ENCODE peak calls at places on chromosome 22, in eight cellular contexts. H is GM23338; I is stimulated activated CD4-positive, alpha-beta T cell treated with anti-CD3 and anti-CD28 coated beads, Interleukin-1b, Interleukin-23, amount 100 ng/mL, for 24 hours; L is T47D; S is brain microvascular endothelial cell; C is activated CD4-positive, alpha-beta T cell treated with anti-CD3 and anti-CD28 coated beads for 24 hours; O is GM06990; A is lung. F is an unnamed sample.

GRCh38 chr22:45934659-45935341 is 42.2 kb downstream of the WNT7B start:
- DNase-seq in C (no peak), O (no peak), I (no peak), L (peak; percentile 26), S (peak; percentile 67), A (peak; percentile 44), H (no peak), F (peak; percentile 89)

GRCh38 chr22:31095637-31096249 is 11.6 kb downstream of the SELENOM start:
- DNase-seq in L (no peak), I (no peak), O (no peak), A (no peak), H (no peak), C (no peak), S (no peak), F (no peak)

GRCh38 chr22:37175414-37176144 is 12.5 kb downstream of the C1QTNF6 start:
- DNase-seq in C (no peak), O (no peak), I (no peak), A (no peak), L (no peak), H (no peak), S (no peak), F (no peak)

GRCh38 chr22:33829549-33830280 is 90.6 kb downstream of the LARGE1 start:
- DNase-seq in C (no peak), S (no peak), L (no peak), O (no peak), A (no peak), I (no peak), H (peak; percentile 49), F (no peak)

GRCh38 chr22:38578505-38578904 is 8.5 kb upstream of the DMC1 start:
- DNase-seq in S (no peak), L (no peak), C (no peak), A (no peak), I (no peak), O (no peak), H (peak; percentile 30), F (no peak)

GRCh38 chr22:24423519-24424000 is 3.8 kb upstream of the ADORA2A start:
- DNase-seq in A (peak; percentile 63), S (no peak), L (peak; percentile 36), C (peak; percentile 59), I (peak; percentile 53), H (peak; percentile 70), O (peak; percentile 72), F (peak; percentile 40)

GRCh38 chr22:25069758-25070461 is 117.4 kb downstream of the KIAA1671 start:
- DNase-seq in I (no peak), O (no peak), H (peak; percentile 32), C (no peak), L (no peak), S (no peak), A (no peak), F (no peak)

GRCh38 chr22:45294030-45294429 is 9.3 kb downstream of the UPK3A start:
- DNase-seq in H (no peak), S (no peak), A (no peak), O (no peak), C (no peak), L (no peak), I (no peak), F (no peak)

GRCh38 chr22:36902143-36902911 is 11.1 kb upstream of the CSF2RB start:
- DNase-seq in S (no peak), L (no peak), H (no peak), C (no peak), I (no peak), O (no peak), A (no peak), F (no peak)

GRCh38 chr22:32746715-32747114 is 54.8 kb upstream of the TIMP3 start:
- DNase-seq in S (no peak), A (no peak), C (no peak), I (no peak), H (no peak), L (no peak), O (no peak), F (no peak)

GRCh38 chr22:46931881-46932280 is 169.4 kb downstream of the TBC1D22A start:
- DNase-seq in A (no peak), S (peak; percentile 76), C (no peak), L (no peak), O (no peak), I (no peak), H (no peak), F (no peak)

GRCh38 chr22:19043111-19044085 is 78.8 kb downstream of the DGCR2 start:
- DNase-seq in C (no peak), O (no peak), H (no peak), I (no peak), L (no peak), S (no peak), A (no peak), F (peak; percentile 9)

GRCh38 chr22:27554106-27554814 is 247.3 kb downstream of the MN1 start:
- DNase-seq in I (no peak), A (peak; percentile 33), H (no peak), C (no peak), L (no peak), O (no peak), S (no peak), F (peak; percentile 82)

GRCh38 chr22:40504285-40505249 is 132.0 kb downstream of the MRTFA start:
- DNase-seq in S (no peak), C (no peak), O (no peak), L (no peak), A (no peak), I (no peak), H (no peak), F (no peak)

GRCh38 chr22:44331881-44332714 is 19.3 kb upstream of the SHISAL1 start:
- DNase-seq in O (no peak), I (no peak), L (peak; percentile 15), C (no peak), A (no peak), H (peak; percentile 68), S (no peak), F (peak; percentile 13)

GRCh38 chr22:45242778-45243191 is 2.1 kb upstream of the KIAA0930 start:
- DNase-seq in S (no peak), C (no peak), L (peak; percentile 47), I (no peak), A (no peak), H (peak; percentile 33), O (no peak), F (peak; percentile 50)

GRCh38 chr22:39431821-39432251 is 25.0 kb upstream of the MGAT3 start:
- DNase-seq in S (peak; percentile 57), O (no peak), L (no peak), I (no peak), A (no peak), C (no peak), H (no peak), F (peak; percentile 67)

GRCh38 chr22:32836286-32836859 is 34.9 kb downstream of the TIMP3 start:
- DNase-seq in O (no peak), A (no peak), S (no peak), H (peak; percentile 68), I (no peak), L (peak; percentile 26), C (no peak), F (peak; percentile 35)

GRCh38 chr22:36327922-36328551 is 59.7 kb downstream of the MYH9 start:
- DNase-seq in I (no peak), S (no peak), L (peak; percentile 41), H (no peak), A (no peak), O (no peak), C (no peak), F (peak; percentile 71)

GRCh38 chr22:49181431-49181830 is 646.2 kb downstream of the BRD1 start:
- DNase-seq in L (no peak), A (no peak), O (no peak), I (no peak), S (no peak), H (no peak), C (no peak), F (no peak)

GRCh38 chr22:24429411-24430365 is 2.3 kb downstream of the ADORA2A start:
- DNase-seq in H (peak; percentile 58), I (peak; percentile 62), L (no peak), A (no peak), C (peak; percentile 78), S (no peak), O (peak; percentile 57), F (peak; percentile 20)

GRCh38 chr22:30181459-30182353 is 64.9 kb downstream of the LIF start:
- DNase-seq in O (no peak), I (no peak), C (no peak), L (no peak), H (no peak), A (no peak), S (no peak), F (no peak)

GRCh38 chr22:31945478-31945815 is 1.1 kb downstream of the YWHAH start:
- DNase-seq in L (no peak), C (no peak), O (no peak), I (no peak), H (no peak), S (no peak), A (no peak), F (no peak)

GRCh38 chr22:39556970-39557811 is 13.4 kb upstream of the CACNA1I start:
- DNase-seq in L (peak; percentile 56), C (peak; percentile 42), O (no peak), S (no peak), A (no peak), H (peak; percentile 57), I (peak; percentile 35), F (peak; percentile 22)

GRCh38 chr22:21714784-21715183 is 20.8 kb downstream of the YPEL1 start:
- DNase-seq in S (peak; percentile 5), O (no peak), A (no peak), H (no peak), I (no peak), L (no peak), C (no peak), F (no peak)